ENCODE peak calls at places on chromosomes 12 and 14, in eight cellular contexts. A is iPS DF 6.9; L is uterus; D is ovary; N is gastrocnemius medialis; C is CD8-positive, alpha-beta T cell; Y is psoas muscle; Z is tibial artery. Q is an unnamed sample.
A peak's percentile ranks its signal among the peaks of the same experiment; 100 is the strongest.

GRCh38 chr14:94451091-94451751 is 1.4 kb downstream of the SERPINA11 start:
- DNase-seq in A (no peak), L (no peak), D (no peak), N (no peak), C (no peak), Y (no peak), Z (no peak), Q (no peak)

GRCh38 chr12:107462428-107463332 is 222.9 kb upstream of the PWP1 start:
- DNase-seq in A (no peak), L (no peak), D (no peak), N (no peak), C (no peak), Y (no peak), Z (no peak), Q (no peak)

GRCh38 chr12:7609480-7609879 is 56.2 kb downstream of the APOBEC1 start:
- DNase-seq in A (no peak), L (no peak), D (no peak), N (no peak), C (no peak), Y (no peak), Z (no peak), Q (no peak)

GRCh38 chr12:99960312-99960711 is 24.4 kb downstream of the ANKS1B start:
- DNase-seq in A (no peak), L (no peak), D (no peak), N (no peak), C (no peak), Y (no peak), Z (no peak), Q (no peak)

GRCh38 chr12:95074766-95075165 is 1.3 kb upstream of the NR2C1 start:
- DNase-seq in A (no peak), L (no peak), D (no peak), N (no peak), C (no peak), Y (no peak), Z (no peak), Q (no peak)

GRCh38 chr12:110935588-110935987 is 15.2 kb upstream of the MYL2 start:
- DNase-seq in A (no peak), L (no peak), D (no peak), N (no peak), C (no peak), Y (no peak), Z (no peak), Q (no peak)

GRCh38 chr14:36028218-36028617 is 148.3 kb downstream of the PTCSC3 start:
- DNase-seq in A (no peak), L (no peak), D (no peak), N (no peak), C (no peak), Y (no peak), Z (no peak), Q (no peak)

GRCh38 chr14:106209745-106210144 is 683.4 kb downstream of the TMEM121 start:
- DNase-seq in A (no peak), L (no peak), D (no peak), N (no peak), C (peak; percentile 21), Y (no peak), Z (no peak), Q (no peak)

GRCh38 chr12:11778703-11779102 is 129.2 kb downstream of the ETV6 start:
- DNase-seq in A (no peak), L (no peak), D (no peak), N (no peak), C (no peak), Y (no peak), Z (no peak), Q (no peak)

GRCh38 chr12:89695830-89696229 is 12.8 kb downstream of the ATP2B1 start:
- DNase-seq in A (no peak), L (no peak), D (no peak), N (no peak), C (no peak), Y (no peak), Z (no peak), Q (no peak)

GRCh38 chr12:65853489-65854157 is 29.3 kb downstream of the HMGA2 start:
- DNase-seq in A (no peak), L (no peak), D (no peak), N (no peak), C (no peak), Y (no peak), Z (no peak), Q (no peak)

GRCh38 chr12:46792925-46793324 is 32.9 kb downstream of the SLC38A4 start:
- DNase-seq in A (no peak), L (no peak), D (no peak), N (no peak), C (no peak), Y (no peak), Z (no peak), Q (no peak)

GRCh38 chr14:103531421-103532215 is 2.6 kb downstream of the TRMT61A start:
- DNase-seq in A (no peak), L (no peak), D (no peak), N (no peak), C (no peak), Y (no peak), Z (no peak), Q (no peak)

GRCh38 chr14:87745507-87746118 is 247.4 kb downstream of the GALC start:
- DNase-seq in A (peak; percentile 45), L (no peak), D (no peak), N (no peak), C (no peak), Y (no peak), Z (no peak), Q (no peak)

GRCh38 chr12:130366159-130366558 is 28.5 kb downstream of the PIWIL1 start:
- DNase-seq in A (no peak), L (no peak), D (no peak), N (no peak), C (no peak), Y (no peak), Z (no peak), Q (no peak)
- H3K27ac ChIP-seq in A (no peak overlapping the region), L (no peak overlapping the region), D (no peak overlapping the region), N (no peak overlapping the region), C (no peak overlapping the region), Y (no peak overlapping the region), Z (no peak overlapping the region), Q (no peak overlapping the region)

GRCh38 chr12:131061041-131061806 is 107.5 kb downstream of the ADGRD1 start:
- DNase-seq in A (no peak), L (peak; percentile 7), D (no peak), N (no peak), C (no peak), Y (peak; percentile 39), Z (no peak), Q (no peak)
- H3K27me3 ChIP-seq in A (no peaks in the 10 kb centered on the region), L (no peaks in the 10 kb centered on the region), D (no peaks in the 10 kb centered on the region), N (no peaks in the 10 kb centered on the region), C (no peaks in the 10 kb centered on the region), Y (no peaks in the 10 kb centered on the region), Z (no peaks in the 10 kb centered on the region), Q (no peaks in the 10 kb centered on the region)

GRCh38 chr14:64476438-64476837 is 11.1 kb downstream of the AKAP5 start:
- DNase-seq in A (no peak), L (no peak), D (no peak), N (no peak), C (no peak), Y (no peak), Z (no peak), Q (no peak)
- H3K4me3 ChIP-seq in A (no peak overlapping the region), L (no peak overlapping the region), D (no peak overlapping the region), N (no peak overlapping the region), C (no peak overlapping the region), Y (no peak overlapping the region), Z (no peak overlapping the region), Q (no peak overlapping the region)

DNA sequence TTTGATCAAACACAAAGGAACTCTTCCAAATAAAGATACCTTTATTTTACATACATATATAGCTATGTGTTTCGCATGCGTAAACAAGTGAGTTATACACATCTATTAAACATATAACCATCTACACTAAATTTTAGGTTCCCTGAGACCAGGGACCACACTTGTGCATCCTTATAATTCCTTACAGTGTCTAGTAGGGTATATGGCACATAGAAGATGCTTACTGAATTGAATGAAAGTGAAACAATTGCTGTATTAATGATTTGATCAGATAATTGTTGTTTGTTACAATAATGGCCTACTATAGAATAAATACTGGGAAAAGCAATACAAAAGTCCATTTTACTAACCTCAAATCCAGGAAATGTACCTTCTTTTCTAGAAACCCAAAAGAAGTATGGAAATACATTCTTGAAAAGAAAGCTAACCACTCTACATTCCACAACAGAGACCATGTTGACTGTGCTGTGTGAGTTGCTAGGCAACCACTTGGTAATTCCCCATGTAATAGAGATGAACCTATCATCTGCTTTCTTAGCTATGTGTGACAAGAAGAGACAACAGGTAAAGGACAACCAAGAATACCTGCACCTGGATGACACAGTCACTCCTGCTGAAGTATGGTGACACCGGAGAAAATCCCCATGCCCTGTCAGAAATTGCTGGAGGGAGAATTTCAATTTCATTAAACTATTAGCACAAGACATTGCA is 11.9 kb upstream of the CIPC start:
- DNase-seq in A (no peak), L (no peak), D (no peak), N (no peak), C (no peak), Y (no peak), Z (no peak), Q (no peak)
- H3K27ac ChIP-seq in A (no peak overlapping the region), L (no peak overlapping the region), D (no peak overlapping the region), N (no peak overlapping the region), C (no peak overlapping the region), Y (no peak overlapping the region), Z (no peak overlapping the region), Q (no peak overlapping the region)

GRCh38 chr12:132131952-132132351 is 12.2 kb downstream of the DDX51 start:
- DNase-seq in A (no peak), L (no peak), D (no peak), N (no peak), C (no peak), Y (peak; percentile 21), Z (no peak), Q (no peak)
- H3K27me3 ChIP-seq in A (no peaks in the 10 kb centered on the region), L (no peaks in the 10 kb centered on the region), D (no peaks in the 10 kb centered on the region), N (no peaks in the 10 kb centered on the region), C (no peaks in the 10 kb centered on the region), Y (no peaks in the 10 kb centered on the region), Z (no peaks in the 10 kb centered on the region), Q (no peaks in the 10 kb centered on the region)

GRCh38 chr12:55922126-55922525 is 5.6 kb downstream of the PYM1 start:
- DNase-seq in A (no peak), L (no peak), D (no peak), N (no peak), C (no peak), Y (no peak), Z (no peak), Q (no peak)
- H3K4me3 ChIP-seq in A (no peak overlapping the region), L (no peak overlapping the region), D (no peak overlapping the region), N (no peak overlapping the region), C (no peak overlapping the region), Y (no peak overlapping the region), Z (no peak overlapping the region), Q (no peak overlapping the region)

DNA sequence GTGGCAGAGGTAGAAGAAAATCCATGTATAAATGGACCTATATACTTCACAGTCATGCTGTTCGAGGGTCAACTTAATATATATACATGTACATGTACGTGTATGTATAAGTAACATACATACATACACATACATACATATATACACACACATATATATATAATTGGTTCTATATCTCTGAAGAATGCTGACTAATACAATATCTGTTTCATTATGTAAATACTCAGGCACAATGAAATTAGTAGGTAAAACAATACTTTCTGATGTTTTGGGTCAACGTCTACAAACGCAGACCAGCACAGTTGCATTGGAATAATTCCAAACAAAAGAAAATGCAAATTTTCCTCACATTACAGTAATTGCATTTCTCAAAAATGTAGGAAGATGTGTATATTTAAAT is 202.7 kb upstream of the DAAM1 start:
- DNase-seq in A (no peak), L (no peak), D (no peak), N (no peak), C (no peak), Y (no peak), Z (no peak), Q (no peak)
- H3K27ac ChIP-seq in A (no peak overlapping the region), L (no peak overlapping the region), D (no peak overlapping the region), N (no peak overlapping the region), C (no peak overlapping the region), Y (no peak overlapping the region), Z (no peak overlapping the region), Q (no peak overlapping the region)

Q was measured in left ventricle myocardium inferior.